ENCODE peak calls at places on chromosomes 6 and 20, in six cellular contexts. One of them, this sample, is unnamed.

GRCh38 chr20:24612799-24613775 is 143.7 kb downstream of the SYNDIG1 start:
- DNase-seq in WTC11: no peak
- DNase-seq in ecto neural progenitor cell: no peak
- DNase-seq in choroid plexus epithelial cell: peak; percentile 20
- DNase-seq in activated T-cell treated with anti-CD3 and anti-CD28 coated beads for 24 hours: no peak
- DNase-seq in activated CD8-positive, alpha-beta memory T cell treated with anti-CD3 and anti-CD28 coated beads for 4 hours: no peak
- DNase-seq in this sample: no peak

GRCh38 chr6:133817460-133818047 is 71.4 kb upstream of the TCF21 start:
- DNase-seq in WTC11: peak; percentile 88
- DNase-seq in ecto neural progenitor cell: peak; percentile 58
- DNase-seq in choroid plexus epithelial cell: no peak
- DNase-seq in activated T-cell treated with anti-CD3 and anti-CD28 coated beads for 24 hours: peak; percentile 26
- DNase-seq in activated CD8-positive, alpha-beta memory T cell treated with anti-CD3 and anti-CD28 coated beads for 4 hours: no peak
- DNase-seq in this sample: no peak

GRCh38 chr20:14142171-14142570 is 146.9 kb downstream of the MACROD2 start:
- DNase-seq in WTC11: peak; percentile 67
- DNase-seq in ecto neural progenitor cell: peak; percentile 74
- DNase-seq in choroid plexus epithelial cell: peak; percentile 82
- DNase-seq in activated T-cell treated with anti-CD3 and anti-CD28 coated beads for 24 hours: no peak
- DNase-seq in activated CD8-positive, alpha-beta memory T cell treated with anti-CD3 and anti-CD28 coated beads for 4 hours: no peak
- DNase-seq in this sample: peak; percentile 42

GRCh38 chr6:87155920-87156600 is 695 bp downstream of the ZNF292 start:
- DNase-seq in WTC11: peak; percentile 72
- DNase-seq in ecto neural progenitor cell: peak; percentile 91
- DNase-seq in choroid plexus epithelial cell: peak; percentile 49
- DNase-seq in activated T-cell treated with anti-CD3 and anti-CD28 coated beads for 24 hours: peak; percentile 33
- DNase-seq in activated CD8-positive, alpha-beta memory T cell treated with anti-CD3 and anti-CD28 coated beads for 4 hours: peak; percentile 20
- DNase-seq in this sample: peak; percentile 46

GRCh38 chr6:16258709-16259075 is 20.3 kb downstream of the GMPR start:
- DNase-seq in WTC11: no peak
- DNase-seq in ecto neural progenitor cell: no peak
- DNase-seq in choroid plexus epithelial cell: no peak
- DNase-seq in activated T-cell treated with anti-CD3 and anti-CD28 coated beads for 24 hours: no peak
- DNase-seq in activated CD8-positive, alpha-beta memory T cell treated with anti-CD3 and anti-CD28 coated beads for 4 hours: no peak
- DNase-seq in this sample: no peak

GRCh38 chr6:114557089-114557488 is 214.3 kb upstream of the HS3ST5 start:
- DNase-seq in WTC11: no peak
- DNase-seq in ecto neural progenitor cell: no peak
- DNase-seq in choroid plexus epithelial cell: no peak
- DNase-seq in activated T-cell treated with anti-CD3 and anti-CD28 coated beads for 24 hours: no peak
- DNase-seq in activated CD8-positive, alpha-beta memory T cell treated with anti-CD3 and anti-CD28 coated beads for 4 hours: no peak
- DNase-seq in this sample: no peak

GRCh38 chr20:57835462-57836455 is 125.9 kb upstream of the PMEPA1 start:
- DNase-seq in WTC11: no peak
- DNase-seq in ecto neural progenitor cell: no peak
- DNase-seq in choroid plexus epithelial cell: no peak
- DNase-seq in activated T-cell treated with anti-CD3 and anti-CD28 coated beads for 24 hours: no peak
- DNase-seq in activated CD8-positive, alpha-beta memory T cell treated with anti-CD3 and anti-CD28 coated beads for 4 hours: no peak
- DNase-seq in this sample: no peak

GRCh38 chr20:57582432-57583288 is 21.8 kb downstream of the PCK1 start:
- DNase-seq in WTC11: peak; percentile 52
- DNase-seq in ecto neural progenitor cell: peak; percentile 70
- DNase-seq in choroid plexus epithelial cell: peak; percentile 94
- DNase-seq in activated T-cell treated with anti-CD3 and anti-CD28 coated beads for 24 hours: no peak
- DNase-seq in activated CD8-positive, alpha-beta memory T cell treated with anti-CD3 and anti-CD28 coated beads for 4 hours: no peak
- DNase-seq in this sample: peak; percentile 75

GRCh38 chr6:147371325-147371724 is 137.2 kb upstream of the SAMD5 start:
- DNase-seq in WTC11: no peak
- DNase-seq in ecto neural progenitor cell: no peak
- DNase-seq in choroid plexus epithelial cell: no peak
- DNase-seq in activated T-cell treated with anti-CD3 and anti-CD28 coated beads for 24 hours: no peak
- DNase-seq in activated CD8-positive, alpha-beta memory T cell treated with anti-CD3 and anti-CD28 coated beads for 4 hours: no peak
- DNase-seq in this sample: no peak

GRCh38 chr6:52286798-52287432 is 2.4 kb upstream of the MCM3 start:
- DNase-seq in WTC11: peak; percentile 74
- DNase-seq in ecto neural progenitor cell: peak; percentile 68
- DNase-seq in choroid plexus epithelial cell: peak; percentile 88
- DNase-seq in activated T-cell treated with anti-CD3 and anti-CD28 coated beads for 24 hours: peak; percentile 50
- DNase-seq in activated CD8-positive, alpha-beta memory T cell treated with anti-CD3 and anti-CD28 coated beads for 4 hours: no peak
- DNase-seq in this sample: peak; percentile 71

This sample was measured in astrocyte of the spinal cord.